ENCODE peak calls at places on chromosomes 1 and 21, in four cellular contexts. B is PC-9, K is spleen, F is cardiac muscle cell. Q is an unnamed sample.
A peak's percentile ranks its signal among the peaks of the same experiment; 100 is the strongest.

GRCh38 chr1:54949971-54950360 is 30.5 kb upstream of the TMEM61 start:
- DNase-seq in B (no peak), F (peak; percentile 42), K (no peak), Q (no peak)

GRCh38 chr1:170075186-170075585 is 691 bp upstream of the KIFAP3 start:
- DNase-seq in F (no peak), K (no peak), B (no peak), Q (no peak)

GRCh38 chr1:206719169-206719839 is 34.6 kb downstream of the MAPKAPK2 start:
- DNase-seq in F (no peak), K (no peak), B (no peak), Q (no peak)

GRCh38 chr1:170707116-170707515 is 43.2 kb downstream of the PRRX1 start:
- DNase-seq in F (no peak), B (no peak), K (no peak), Q (no peak)

GRCh38 chr1:7382971-7383370 is 388.1 kb upstream of the VAMP3 start:
- DNase-seq in F (no peak), B (no peak), K (no peak), Q (no peak)

GRCh38 chr1:41741244-41741643 is 177.5 kb downstream of the HIVEP3 start:
- DNase-seq in B (no peak), F (no peak), K (no peak), Q (no peak)

GRCh38 chr1:51344602-51345299 is 14.4 kb upstream of the TTC39A start:
- DNase-seq in F (no peak), K (no peak), B (no peak), Q (no peak)

GRCh38 chr1:223665592-223666312 is at the start of gene CAPN8:
- DNase-seq in F (no peak), K (no peak), B (peak; percentile 97), Q (no peak)

GRCh38 chr1:36128126-36128904 is 3.3 kb upstream of the COL8A2 start:
- DNase-seq in F (peak; percentile 53), B (no peak), K (no peak), Q (no peak)

GRCh38 chr1:202304370-202304769 is 37.4 kb downstream of the UBE2T start:
- DNase-seq in K (no peak), B (no peak), F (no peak), Q (no peak)

GRCh38 chr1:22471078-22471477 is 19.4 kb downstream of the ZBTB40 start:
- DNase-seq in B (no peak), F (peak; percentile 79), K (no peak), Q (no peak)

GRCh38 chr1:205530116-205530515 is 25.6 kb downstream of the CDK18 start:
- DNase-seq in F (no peak), K (peak; percentile 54), B (no peak), Q (no peak)

GRCh38 chr21:42426424-42426823 is 22.7 kb downstream of the UBASH3A start:
- DNase-seq in F (no peak), K (peak; percentile 2), B (no peak), Q (no peak)

GRCh38 chr1:23673086-23673813 is 18.4 kb upstream of the RPL11 start:
- DNase-seq in K (no peak), B (peak; percentile 74), F (peak; percentile 54), Q (no peak)

GRCh38 chr1:228404107-228404720 is 2.4 kb downstream of the TRIM11 start:
- DNase-seq in F (no peak), B (no peak), K (peak; percentile 69), Q (no peak)

GRCh38 chr1:27011058-27011764 is 1.4 kb downstream of the TENT5B start:
- DNase-seq in B (peak; percentile 87), K (no peak), F (peak; percentile 93), Q (no peak)

GRCh38 chr1:94919241-94920030 is 7.5 kb downstream of the CNN3 start:
- DNase-seq in F (no peak), K (no peak), B (no peak), Q (no peak)

GRCh38 chr1:37807220-37807554 is 403 bp upstream of the C1orf122 start:
- DNase-seq in K (peak; percentile 74), B (no peak), F (no peak), Q (no peak)

GRCh38 chr1:26787381-26787705 is 407 bp upstream of the PIGV start:
- DNase-seq in F (peak; percentile 69), K (no peak), B (peak; percentile 42), Q (no peak)

GRCh38 chr1:22808846-22809501 is 98.3 kb downstream of the EPHB2 start:
- DNase-seq in K (no peak), B (no peak), F (peak; percentile 91), Q (no peak)

GRCh38 chr1:244254467-244254866 is 197.2 kb downstream of the ADSS2 start:
- DNase-seq in B (no peak), K (peak; percentile 90), F (no peak), Q (no peak)

GRCh38 chr1:211281322-211282022 is 22.3 kb downstream of the RCOR3 start:
- DNase-seq in B (no peak), K (no peak), F (peak; percentile 46), Q (no peak)

GRCh38 chr21:26850116-26850643 is 5.0 kb upstream of the ADAMTS1 start:
- DNase-seq in F (peak; percentile 76), K (no peak), B (no peak), Q (no peak)
- TF ChIP-seq CTCF in F (peak; percentile 61), K (peak; percentile 57), B (peak; percentile 45), Q (peak; percentile 43)

GRCh38 chr1:89286549-89287181 is 14.0 kb upstream of the GBP5 start:
- DNase-seq in F (no peak), B (no peak), K (no peak), Q (no peak)
- H3K4me3 ChIP-seq in F (no peak overlapping the region), B (no peak overlapping the region), K (peak overlapping the region; percentile 57), Q (no peak overlapping the region)

GRCh38 chr1:15196807-15197530 is 43.4 kb downstream of the TMEM51 start:
- DNase-seq in B (no peak), F (no peak), K (no peak), Q (no peak)

GRCh38 chr1:15201221-15201620 is 45.8 kb upstream of the FHAD1 start:
- DNase-seq in B (no peak), F (no peak), K (no peak), Q (no peak)

GRCh38 chr1:15197591-15198447 is 44.3 kb downstream of the TMEM51 start:
- DNase-seq in F (no peak), B (no peak), K (no peak), Q (no peak)

GRCh38 chr1:15196069-15196468 is 42.5 kb downstream of the TMEM51 start:
- DNase-seq in B (no peak), F (no peak), K (no peak), Q (no peak)

DNA sequence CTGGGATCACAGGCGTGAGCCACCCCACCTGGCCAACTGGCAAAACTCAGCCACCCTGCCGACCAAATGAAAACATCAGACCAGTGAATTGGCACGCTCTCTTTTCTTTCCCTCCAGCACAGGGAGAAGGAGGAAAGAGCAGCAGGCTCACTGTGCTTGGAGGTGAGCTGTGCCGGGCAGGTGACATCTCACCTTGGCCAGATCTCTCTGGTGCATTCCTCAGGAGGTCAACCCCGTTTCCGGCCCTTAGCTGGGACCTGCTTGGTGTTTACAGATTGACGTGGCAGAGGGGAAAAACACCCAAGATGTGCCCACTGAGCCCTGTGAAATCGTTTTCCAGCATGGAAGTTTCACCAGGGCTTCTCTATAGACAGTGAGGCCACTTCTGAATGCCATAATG is 45.1 kb downstream of the TMEM51 start:
- DNase-seq in K (no peak), F (no peak), B (no peak), Q (no peak)
- TF ChIP-seq CTCF in K (no peak), F (no peak), B (no peak), Q (no peak)

GRCh38 chr1:158113759-158114127 is 67.0 kb upstream of the CD1D start:
- DNase-seq in K (no peak), B (no peak), F (no peak), Q (no peak)
- H3K4me3 ChIP-seq in K (peak overlapping the region; percentile 75), B (no peak overlapping the region), F (peak overlapping the region; percentile 55), Q (no peak overlapping the region)